ENCODE peak calls at places on chromosomes 12 and 14, in seven cellular contexts. H is lower leg skin; P is ovary; O is NT2/D1; U is activated T-cell treated with anti-CD3 and anti-CD28 coated beads for 48 hours; W is stimulated activated CD4-positive, alpha-beta T cell treated with anti-CD3 and anti-CD28 coated beads, Interleukin-2, amount 100 ng/mL, for 48 hours; V is kidney tubule cell. X is an unnamed sample.

GRCh38 chr14:100286484-100287191 is 19.6 kb downstream of the SLC25A29 start:
- DNase-seq in H (no peak), V (no peak), P (peak; percentile 37), W (no peak), O (no peak), U (no peak), X (no peak)

GRCh38 chr14:23237772-23238594 is at the start of gene RNF212B:
- DNase-seq in W (peak; percentile 91), U (peak; percentile 88), H (peak; percentile 88), V (peak; percentile 77), P (peak; percentile 95), O (peak; percentile 78), X (peak; percentile 70)

GRCh38 chr12:12387521-12387920 is 30.6 kb downstream of the BORCS5 start:
- DNase-seq in V (peak; percentile 55), H (peak; percentile 22), W (no peak), U (no peak), O (no peak), P (no peak), X (no peak)

GRCh38 chr14:100067971-100068959 is 3.0 kb downstream of the EVL start:
- DNase-seq in P (no peak), W (peak; percentile 76), H (peak; percentile 44), O (no peak), V (peak; percentile 60), U (peak; percentile 82), X (peak; percentile 47)

GRCh38 chr14:102579696-102580551 is 12.5 kb upstream of the RCOR1 start:
- DNase-seq in W (no peak), V (peak; percentile 65), O (no peak), U (no peak), P (no peak), H (peak; percentile 34), X (no peak)

GRCh38 chr12:47878918-47879481 is 25.8 kb downstream of the VDR start:
- DNase-seq in O (no peak), P (no peak), U (no peak), V (no peak), W (no peak), H (no peak), X (no peak)

GRCh38 chr12:1842905-1843640 is 22.7 kb downstream of the LRTM2 start:
- DNase-seq in P (peak; percentile 1), V (no peak), H (no peak), W (no peak), U (no peak), O (no peak), X (no peak)

GRCh38 chr14:55579724-55580400 is at the start of gene KTN1:
- DNase-seq in W (peak; percentile 79), P (peak; percentile 86), U (peak; percentile 85), O (peak; percentile 35), V (peak; percentile 89), H (peak; percentile 58), X (peak; percentile 63)

GRCh38 chr12:30457621-30458289 is 237.9 kb downstream of the IPO8 start:
- DNase-seq in U (no peak), W (no peak), O (peak; percentile 61), H (no peak), P (no peak), V (peak; percentile 29), X (no peak)

GRCh38 chr12:58557156-58557555 is 363.1 kb downstream of the LRIG3 start:
- DNase-seq in W (no peak), P (no peak), H (no peak), O (no peak), U (no peak), V (peak; percentile 20), X (no peak)

GRCh38 chr14:69117020-69117767 is 35.7 kb downstream of the DCAF5 start:
- DNase-seq in W (no peak), H (no peak), O (no peak), P (no peak), V (no peak), U (no peak), X (no peak)

GRCh38 chr12:42213954-42214426 is 24.1 kb downstream of the YAF2 start:
- DNase-seq in V (peak; percentile 43), O (no peak), H (no peak), W (no peak), P (peak; percentile 50), U (no peak), X (no peak)

GRCh38 chr12:24227550-24227949 is 278.1 kb upstream of the SOX5 start:
- DNase-seq in U (no peak), H (no peak), V (no peak), W (no peak), O (no peak), P (no peak), X (no peak)

GRCh38 chr14:74508292-74508731 is 14.7 kb downstream of the ISCA2 start:
- DNase-seq in H (no peak), O (no peak), W (no peak), V (no peak), U (no peak), P (peak; percentile 24), X (no peak)

GRCh38 chr14:75059642-75060041 is 4.2 kb downstream of the ACYP1 start:
- DNase-seq in O (no peak), P (no peak), W (no peak), H (no peak), V (no peak), U (no peak), X (no peak)

GRCh38 chr12:102513272-102513671 is 32.9 kb upstream of the IGF1 start:
- DNase-seq in H (no peak), P (no peak), O (no peak), V (no peak), U (no peak), W (no peak), X (no peak)

GRCh38 chr12:47410862-47411261 is 295.0 kb downstream of the RPAP3 start:
- DNase-seq in V (no peak), U (no peak), H (no peak), O (no peak), P (no peak), W (no peak), X (no peak)

GRCh38 chr12:1505576-1505975 is 88.8 kb downstream of the FBXL14 start:
- DNase-seq in H (no peak), O (no peak), V (no peak), P (no peak), U (no peak), W (no peak), X (no peak)

GRCh38 chr12:18217981-18218380 is 43.3 kb upstream of the PIK3C2G start:
- DNase-seq in U (no peak), H (no peak), V (peak; percentile 48), O (no peak), P (no peak), W (no peak), X (no peak)

X was measured in stimulated activated CD8-positive, alpha-beta memory T cell treated with anti-CD3 and anti-CD28 coated beads, Interleukin-15, amount 100 ng/mL, for 24 hours.